ENCODE peak calls at places on chromosomes 3 and 15, in ten cellular contexts. Y, M, G, K, E, H, R, L, N and B are unnamed samples.

GRCh38 chr15:94295275-94295674 is 63.9 kb downstream of the MCTP2 start:
- DNase-seq in K (no peak), N (no peak), H (no peak), L (no peak), R (no peak), G (no peak), E (no peak), M (no peak), Y (no peak), B (no peak)

GRCh38 chr15:74027688-74028087 is 33.2 kb downstream of the PML start:
- DNase-seq in L (no peak), Y (no peak), G (no peak), K (peak), M (no peak), N (no peak), R (no peak), E (no peak), H (no peak), B (no peak)

GRCh38 chr3:16433701-16434151 is 79.8 kb downstream of the RFTN1 start:
- DNase-seq in K (no peak), E (no peak), Y (no peak), N (no peak), R (no peak), H (no peak), G (no peak), L (no peak), M (no peak), B (no peak)

GRCh38 chr3:139317660-139318430 is 26.0 kb upstream of the MRPS22 start:
- DNase-seq in M (no peak), K (no peak), Y (no peak), R (no peak), G (no peak), E (no peak), N (peak), H (peak), L (no peak), B (no peak)

GRCh38 chr3:137222736-137223135 is 265.0 kb downstream of the IL20RB start:
- DNase-seq in G (no peak), L (no peak), M (no peak), E (no peak), R (no peak), K (no peak), N (no peak), H (no peak), Y (no peak), B (no peak)

GRCh38 chr3:152398495-152398894 is 129.8 kb downstream of the MBNL1 start:
- DNase-seq in H (no peak), L (no peak), G (no peak), K (no peak), E (no peak), R (no peak), M (no peak), N (no peak), Y (no peak), B (no peak)

GRCh38 chr3:49199244-49199899 is 28.0 kb downstream of the KLHDC8B start:
- DNase-seq in N (peak), E (no peak), R (no peak), L (no peak), M (peak), H (no peak), K (no peak), G (peak), Y (peak), B (no peak)

GRCh38 chr15:101240364-101240763 is 11.5 kb downstream of the CHSY1 start:
- DNase-seq in L (no peak), G (no peak), M (no peak), K (no peak), H (no peak), N (no peak), Y (no peak), E (no peak), R (no peak), B (no peak)

GRCh38 chr3:170307998-170308398 is 49.5 kb upstream of the SKIL start:
- DNase-seq in K (no peak), M (no peak), Y (no peak), E (no peak), R (no peak), H (peak), G (no peak), L (peak), N (peak), B (peak)

GRCh38 chr3:37853691-37854413 is 7.8 kb upstream of the CTDSPL start:
- DNase-seq in R (no peak), G (no peak), H (no peak), L (no peak), E (no peak), K (no peak), M (no peak), N (peak), Y (no peak), B (no peak)

GRCh38 chr3:122102191-122102935 is 47.2 kb downstream of the CD86 start:
- DNase-seq in G (no peak), K (no peak), L (no peak), R (no peak), E (no peak), M (no peak), N (no peak), H (no peak), Y (no peak), B (no peak)

GRCh38 chr3:32002536-32003368 is 21.2 kb downstream of the ZNF860 start:
- DNase-seq in R (no peak), N (no peak), H (no peak), L (no peak), G (no peak), M (no peak), Y (peak), E (no peak), K (no peak), B (no peak)

GRCh38 chr3:54891540-54891897 is 36.3 kb downstream of the LRTM1 start:
- DNase-seq in H (peak), G (peak), K (no peak), E (peak), R (peak), N (peak), M (no peak), L (peak), Y (peak), B (peak)

GRCh38 chr3:98359993-98360675 is 6.5 kb downstream of the OR5K4 start:
- DNase-seq in E (no peak), K (no peak), M (no peak), G (no peak), Y (no peak), L (no peak), N (no peak), R (no peak), H (peak), B (no peak)

GRCh38 chr15:40047413-40048154 is 8.6 kb upstream of the SRP14 start:
- DNase-seq in Y (no peak), R (no peak), K (peak), M (no peak), L (peak), H (peak), N (peak), G (no peak), E (no peak), B (peak)

GRCh38 chr15:71600237-71600636 is 210.1 kb upstream of the NR2E3 start:
- DNase-seq in M (no peak), H (no peak), G (no peak), K (no peak), Y (no peak), N (no peak), L (no peak), E (no peak), R (no peak), B (no peak)